ENCODE peak calls at places on chromosomes 2 and 18, in seven cellular contexts. One of them, this sample, is unnamed.

GRCh38 chr2:64212801-64213321 is 68.6 kb upstream of the PELI1 start:
- DNase-seq in GM12864: peak; percentile 46
- DNase-seq in left lung: no peak
- DNase-seq in tibial artery: no peak
- DNase-seq in retinal pigment epithelial cell: peak; percentile 96
- DNase-seq in OCI-LY7: peak; percentile 29
- DNase-seq in H1: no peak
- DNase-seq in this sample: no peak

GRCh38 chr18:68847219-68847860 is 49.5 kb downstream of the CCDC102B start:
- DNase-seq in GM12864: no peak
- DNase-seq in left lung: no peak
- DNase-seq in tibial artery: no peak
- DNase-seq in retinal pigment epithelial cell: no peak
- DNase-seq in OCI-LY7: peak; percentile 10
- DNase-seq in H1: no peak
- DNase-seq in this sample: peak; percentile 13

GRCh38 chr2:14189929-14190328 is 442.6 kb upstream of the LRATD1 start:
- DNase-seq in GM12864: no peak
- DNase-seq in left lung: no peak
- DNase-seq in tibial artery: no peak
- DNase-seq in retinal pigment epithelial cell: peak; percentile 28
- DNase-seq in OCI-LY7: no peak
- DNase-seq in H1: no peak
- DNase-seq in this sample: no peak

GRCh38 chr18:75070625-75071483 is 138.1 kb downstream of the PTGR3 start:
- DNase-seq in GM12864: peak; percentile 54
- DNase-seq in left lung: peak; percentile 68
- DNase-seq in tibial artery: no peak
- DNase-seq in retinal pigment epithelial cell: peak; percentile 31
- DNase-seq in OCI-LY7: peak; percentile 11
- DNase-seq in H1: no peak
- DNase-seq in this sample: peak; percentile 97

GRCh38 chr2:27715318-27716165 is 51.9 kb downstream of the SLC4A1AP start:
- DNase-seq in GM12864: no peak
- DNase-seq in left lung: peak; percentile 76
- DNase-seq in tibial artery: peak; percentile 93
- DNase-seq in retinal pigment epithelial cell: no peak
- DNase-seq in OCI-LY7: no peak
- DNase-seq in H1: peak; percentile 66
- DNase-seq in this sample: no peak

GRCh38 chr2:233131991-233132390 is 71.8 kb downstream of the INPP5D start:
- DNase-seq in GM12864: no peak
- DNase-seq in left lung: no peak
- DNase-seq in tibial artery: no peak
- DNase-seq in retinal pigment epithelial cell: no peak
- DNase-seq in OCI-LY7: no peak
- DNase-seq in H1: no peak
- DNase-seq in this sample: peak; percentile 2

GRCh38 chr2:45353879-45354278 is 257.2 kb downstream of the SRBD1 start:
- DNase-seq in GM12864: no peak
- DNase-seq in left lung: no peak
- DNase-seq in tibial artery: no peak
- DNase-seq in retinal pigment epithelial cell: peak; percentile 30
- DNase-seq in OCI-LY7: no peak
- DNase-seq in H1: no peak
- DNase-seq in this sample: peak; percentile 80

GRCh38 chr2:200077210-200077650 is 121.8 kb downstream of the MAIP1 start:
- DNase-seq in GM12864: no peak
- DNase-seq in left lung: no peak
- DNase-seq in tibial artery: no peak
- DNase-seq in retinal pigment epithelial cell: peak; percentile 80
- DNase-seq in OCI-LY7: no peak
- DNase-seq in H1: no peak
- DNase-seq in this sample: peak; percentile 33

GRCh38 chr18:65425366-65425765 is 325.4 kb upstream of the CDH7 start:
- DNase-seq in GM12864: no peak
- DNase-seq in left lung: no peak
- DNase-seq in tibial artery: no peak
- DNase-seq in retinal pigment epithelial cell: no peak
- DNase-seq in OCI-LY7: no peak
- DNase-seq in H1: no peak
- DNase-seq in this sample: no peak

GRCh38 chr18:44921974-44922373 is 241.3 kb downstream of the SETBP1 start:
- DNase-seq in GM12864: no peak
- DNase-seq in left lung: no peak
- DNase-seq in tibial artery: no peak
- DNase-seq in retinal pigment epithelial cell: no peak
- DNase-seq in OCI-LY7: no peak
- DNase-seq in H1: no peak
- DNase-seq in this sample: no peak

GRCh38 chr2:15155959-15156574 is 405.1 kb downstream of the NBAS start:
- DNase-seq in GM12864: no peak
- DNase-seq in left lung: no peak
- DNase-seq in tibial artery: no peak
- DNase-seq in retinal pigment epithelial cell: no peak
- DNase-seq in OCI-LY7: peak; percentile 14
- DNase-seq in H1: no peak
- DNase-seq in this sample: no peak

GRCh38 chr2:114926303-114926702 is 483.9 kb downstream of the DPP10 start:
- DNase-seq in GM12864: no peak
- DNase-seq in left lung: no peak
- DNase-seq in tibial artery: no peak
- DNase-seq in retinal pigment epithelial cell: no peak
- DNase-seq in OCI-LY7: no peak
- DNase-seq in H1: no peak
- DNase-seq in this sample: no peak

GRCh38 chr18:42274488-42275137 is 319.6 kb downstream of the PIK3C3 start:
- DNase-seq in GM12864: no peak
- DNase-seq in left lung: no peak
- DNase-seq in tibial artery: no peak
- DNase-seq in retinal pigment epithelial cell: peak; percentile 5
- DNase-seq in OCI-LY7: peak; percentile 1
- DNase-seq in H1: no peak
- DNase-seq in this sample: no peak

GRCh38 chr2:216298719-216299118 is 73.6 kb downstream of the MARCHF4 start:
- DNase-seq in GM12864: no peak
- DNase-seq in left lung: no peak
- DNase-seq in tibial artery: no peak
- DNase-seq in retinal pigment epithelial cell: no peak
- DNase-seq in OCI-LY7: no peak
- DNase-seq in H1: no peak
- DNase-seq in this sample: peak; percentile 20

GRCh38 chr2:97770450-97770849 is 57.1 kb downstream of the ZAP70 start:
- DNase-seq in GM12864: no peak
- DNase-seq in left lung: no peak
- DNase-seq in tibial artery: no peak
- DNase-seq in retinal pigment epithelial cell: no peak
- DNase-seq in OCI-LY7: no peak
- DNase-seq in H1: no peak
- DNase-seq in this sample: no peak

GRCh38 chr18:45801396-45802004 is 24.0 kb upstream of the SIGLEC15 start:
- DNase-seq in GM12864: no peak
- DNase-seq in left lung: no peak
- DNase-seq in tibial artery: no peak
- DNase-seq in retinal pigment epithelial cell: no peak
- DNase-seq in OCI-LY7: no peak
- DNase-seq in H1: no peak
- DNase-seq in this sample: no peak

GRCh38 chr2:156435392-156435724 is 821 bp upstream of the GPD2 start:
- DNase-seq in GM12864: no peak
- DNase-seq in left lung: no peak
- DNase-seq in tibial artery: no peak
- DNase-seq in retinal pigment epithelial cell: no peak
- DNase-seq in OCI-LY7: no peak
- DNase-seq in H1: no peak
- DNase-seq in this sample: no peak

GRCh38 chr2:156436477-156437085 is 402 bp downstream of the GPD2 start:
- DNase-seq in GM12864: peak; percentile 53
- DNase-seq in left lung: no peak
- DNase-seq in tibial artery: no peak
- DNase-seq in retinal pigment epithelial cell: no peak
- DNase-seq in OCI-LY7: peak; percentile 42
- DNase-seq in H1: peak; percentile 49
- DNase-seq in this sample: no peak

GRCh38 chr2:156434461-156435291 is 1.5 kb upstream of the GPD2 start:
- DNase-seq in GM12864: no peak
- DNase-seq in left lung: no peak
- DNase-seq in tibial artery: no peak
- DNase-seq in retinal pigment epithelial cell: no peak
- DNase-seq in OCI-LY7: peak; percentile 4
- DNase-seq in H1: no peak
- DNase-seq in this sample: no peak

GRCh38 chr2:156437272-156437671 is 1.1 kb downstream of the GPD2 start:
- DNase-seq in GM12864: no peak
- DNase-seq in left lung: no peak
- DNase-seq in tibial artery: peak; percentile 82
- DNase-seq in retinal pigment epithelial cell: no peak
- DNase-seq in OCI-LY7: no peak
- DNase-seq in H1: no peak
- DNase-seq in this sample: no peak

GRCh38 chr2:156435725-156436476 is at the start of gene GPD2:
- DNase-seq in GM12864: no peak
- DNase-seq in left lung: peak; percentile 100
- DNase-seq in tibial artery: peak; percentile 97
- DNase-seq in retinal pigment epithelial cell: no peak
- DNase-seq in OCI-LY7: peak; percentile 39
- DNase-seq in H1: peak; percentile 90
- DNase-seq in this sample: no peak
- TF ChIP-seq CTCF in GM12864: no peak
- TF ChIP-seq CTCF in left lung: peak; percentile 15
- TF ChIP-seq CTCF in tibial artery: peak; percentile 20
- TF ChIP-seq CTCF in retinal pigment epithelial cell: no peak
- TF ChIP-seq CTCF in OCI-LY7: no peak
- TF ChIP-seq CTCF in H1: no peak
- TF ChIP-seq CTCF in this sample: peak; percentile 4

DNA sequence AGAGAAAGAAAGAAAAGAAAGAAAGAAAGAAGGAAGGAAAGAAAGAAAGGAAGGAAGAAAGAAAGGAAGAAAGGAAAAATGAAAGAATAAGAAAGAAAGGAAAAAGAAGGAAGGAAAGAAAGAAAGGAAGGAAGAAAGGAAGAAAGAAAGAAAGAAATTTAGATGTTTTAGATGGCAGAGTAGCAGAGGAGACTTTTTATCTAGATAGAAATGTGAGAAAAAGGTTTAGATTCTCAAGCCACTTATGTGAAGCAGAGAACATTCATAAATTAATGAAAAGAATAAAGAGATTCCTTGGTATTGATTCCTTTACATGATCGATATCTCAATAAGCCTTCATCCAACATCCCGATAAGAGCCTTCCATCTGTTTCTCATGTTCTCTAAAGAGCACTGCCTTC is 513.5 kb downstream of the CNTNAP5 start:
- DNase-seq in GM12864: no peak
- DNase-seq in left lung: no peak
- DNase-seq in tibial artery: no peak
- DNase-seq in retinal pigment epithelial cell: no peak
- DNase-seq in OCI-LY7: no peak
- DNase-seq in H1: no peak
- DNase-seq in this sample: no peak
- H3K4me3 ChIP-seq in GM12864: no peak overlapping the region
- H3K4me3 ChIP-seq in left lung: no peak overlapping the region
- H3K4me3 ChIP-seq in tibial artery: no peak overlapping the region
- H3K4me3 ChIP-seq in retinal pigment epithelial cell: no peak overlapping the region
- H3K4me3 ChIP-seq in OCI-LY7: no peak overlapping the region
- H3K4me3 ChIP-seq in H1: no peak overlapping the region
- H3K4me3 ChIP-seq in this sample: no peak overlapping the region

GRCh38 chr2:157900203-157900602 is 24.1 kb upstream of the ACVR1 start:
- DNase-seq in GM12864: no peak
- DNase-seq in left lung: no peak
- DNase-seq in tibial artery: no peak
- DNase-seq in retinal pigment epithelial cell: no peak
- DNase-seq in OCI-LY7: no peak
- DNase-seq in H1: no peak
- DNase-seq in this sample: no peak

GRCh38 chr2:157900684-157901083 is 24.6 kb upstream of the ACVR1 start:
- DNase-seq in GM12864: no peak
- DNase-seq in left lung: no peak
- DNase-seq in tibial artery: no peak
- DNase-seq in retinal pigment epithelial cell: no peak
- DNase-seq in OCI-LY7: no peak
- DNase-seq in H1: no peak
- DNase-seq in this sample: no peak

GRCh38 chr2:157903051-157903625 is 27.0 kb upstream of the ACVR1 start:
- DNase-seq in GM12864: no peak
- DNase-seq in left lung: no peak
- DNase-seq in tibial artery: no peak
- DNase-seq in retinal pigment epithelial cell: no peak
- DNase-seq in OCI-LY7: no peak
- DNase-seq in H1: no peak
- DNase-seq in this sample: no peak

GRCh38 chr2:157899125-157899839 is 23.2 kb upstream of the ACVR1 start:
- DNase-seq in GM12864: peak; percentile 45
- DNase-seq in left lung: no peak
- DNase-seq in tibial artery: no peak
- DNase-seq in retinal pigment epithelial cell: no peak
- DNase-seq in OCI-LY7: no peak
- DNase-seq in H1: no peak
- DNase-seq in this sample: no peak

DNA sequence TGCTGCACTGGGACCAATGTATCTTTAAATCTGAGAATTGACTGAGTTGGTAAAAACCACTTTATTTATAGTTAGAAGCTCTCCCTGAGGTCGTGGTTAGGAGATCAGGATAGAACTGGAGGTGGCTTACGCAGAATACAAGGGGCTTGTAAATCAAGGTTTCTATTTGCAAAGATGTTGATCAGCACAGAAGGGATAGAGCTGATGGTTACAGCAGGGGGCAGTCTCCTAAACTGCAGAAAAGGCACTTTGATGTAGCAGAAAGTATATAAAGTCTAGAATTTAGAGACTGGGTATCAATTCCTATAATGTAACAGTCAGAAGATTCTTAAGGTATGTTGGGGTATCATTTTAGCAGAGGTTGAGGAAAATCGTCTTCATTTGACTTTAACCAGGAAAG is 25.2 kb upstream of the ACVR1 start:
- DNase-seq in GM12864: no peak
- DNase-seq in left lung: no peak
- DNase-seq in tibial artery: no peak
- DNase-seq in retinal pigment epithelial cell: no peak
- DNase-seq in OCI-LY7: no peak
- DNase-seq in H1: no peak
- DNase-seq in this sample: no peak
- TF ChIP-seq CTCF in GM12864: peak; percentile 37
- TF ChIP-seq CTCF in left lung: no peak
- TF ChIP-seq CTCF in tibial artery: no peak
- TF ChIP-seq CTCF in retinal pigment epithelial cell: peak; percentile 47
- TF ChIP-seq CTCF in OCI-LY7: peak; percentile 56
- TF ChIP-seq CTCF in H1: no peak
- TF ChIP-seq CTCF in this sample: peak; percentile 50

DNA sequence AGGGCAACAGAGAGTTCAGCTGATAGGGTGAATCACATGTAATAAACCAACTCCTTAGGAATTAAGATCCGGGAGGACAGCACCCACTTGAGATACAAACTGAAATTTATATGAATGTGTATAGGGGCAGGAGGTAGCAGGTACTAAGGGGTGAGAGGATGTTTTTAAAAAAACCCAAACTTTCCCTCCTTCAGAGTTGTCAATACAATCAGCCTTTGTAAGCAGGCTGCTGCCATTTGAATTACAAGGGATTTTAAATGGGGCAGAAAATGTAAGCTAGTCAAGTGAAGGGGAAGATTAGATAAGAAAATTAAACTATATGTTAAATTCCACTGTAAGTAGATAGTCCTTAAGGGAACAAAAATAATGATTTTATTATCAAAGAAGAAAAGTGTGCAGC is 1239.7 kb upstream of the CELF4 start:
- DNase-seq in GM12864: no peak
- DNase-seq in left lung: no peak
- DNase-seq in tibial artery: no peak
- DNase-seq in retinal pigment epithelial cell: no peak
- DNase-seq in OCI-LY7: no peak
- DNase-seq in H1: no peak
- DNase-seq in this sample: no peak
- H3K4me3 ChIP-seq in GM12864: no peak overlapping the region
- H3K4me3 ChIP-seq in left lung: no peak overlapping the region
- H3K4me3 ChIP-seq in tibial artery: no peak overlapping the region
- H3K4me3 ChIP-seq in retinal pigment epithelial cell: no peak overlapping the region
- H3K4me3 ChIP-seq in OCI-LY7: no peak overlapping the region
- H3K4me3 ChIP-seq in H1: no peak overlapping the region
- H3K4me3 ChIP-seq in this sample: no peak overlapping the region